ENCODE peak calls at places on chromosomes 12 and 14, in six cellular contexts. C is AG09309, M is tibial artery, A is OCI-LY7, S is left ventricle myocardium inferior, U is WERI-Rb-1. R is an unnamed sample.

GRCh38 chr12:60191676-60192359 is 596.0 kb downstream of the SLC16A7 start:
- DNase-seq in C (no peak), M (no peak), A (no peak), S (no peak), U (no peak), R (no peak)

GRCh38 chr14:74908861-74909341 is 14.2 kb downstream of the RPS6KL1 start:
- DNase-seq in C (no peak), M (peak; percentile 54), A (no peak), S (no peak), U (no peak), R (no peak)

GRCh38 chr14:90739318-90740077 is 76.7 kb downstream of the TTC7B start:
- DNase-seq in C (no peak), M (no peak), A (no peak), S (no peak), U (peak; percentile 68), R (no peak)

GRCh38 chr14:104895786-104896642 is 28.7 kb upstream of the PLD4 start:
- DNase-seq in C (no peak), M (peak; percentile 69), A (no peak), S (peak; percentile 14), U (no peak), R (peak; percentile 86)

GRCh38 chr14:69485701-69486100 is 1.2 kb downstream of the PLEKHD1 start:
- DNase-seq in C (no peak), M (no peak), A (no peak), S (no peak), U (no peak), R (no peak)

GRCh38 chr14:102150636-102151195 is 11.0 kb downstream of the WDR20 start:
- DNase-seq in C (no peak), M (no peak), A (no peak), S (no peak), U (no peak), R (no peak)

GRCh38 chr12:62760779-62761178 is 174.2 kb downstream of the PPM1H start:
- DNase-seq in C (no peak), M (no peak), A (no peak), S (no peak), U (no peak), R (no peak)

GRCh38 chr12:130254476-130255276 is 83.0 kb upstream of the PIWIL1 start:
- DNase-seq in C (no peak), M (no peak), A (no peak), S (no peak), U (no peak), R (peak; percentile 22)

GRCh38 chr12:98066251-98066650 is 449.1 kb upstream of the TMPO start:
- DNase-seq in C (no peak), M (no peak), A (no peak), S (no peak), U (peak; percentile 90), R (no peak)

DNA sequence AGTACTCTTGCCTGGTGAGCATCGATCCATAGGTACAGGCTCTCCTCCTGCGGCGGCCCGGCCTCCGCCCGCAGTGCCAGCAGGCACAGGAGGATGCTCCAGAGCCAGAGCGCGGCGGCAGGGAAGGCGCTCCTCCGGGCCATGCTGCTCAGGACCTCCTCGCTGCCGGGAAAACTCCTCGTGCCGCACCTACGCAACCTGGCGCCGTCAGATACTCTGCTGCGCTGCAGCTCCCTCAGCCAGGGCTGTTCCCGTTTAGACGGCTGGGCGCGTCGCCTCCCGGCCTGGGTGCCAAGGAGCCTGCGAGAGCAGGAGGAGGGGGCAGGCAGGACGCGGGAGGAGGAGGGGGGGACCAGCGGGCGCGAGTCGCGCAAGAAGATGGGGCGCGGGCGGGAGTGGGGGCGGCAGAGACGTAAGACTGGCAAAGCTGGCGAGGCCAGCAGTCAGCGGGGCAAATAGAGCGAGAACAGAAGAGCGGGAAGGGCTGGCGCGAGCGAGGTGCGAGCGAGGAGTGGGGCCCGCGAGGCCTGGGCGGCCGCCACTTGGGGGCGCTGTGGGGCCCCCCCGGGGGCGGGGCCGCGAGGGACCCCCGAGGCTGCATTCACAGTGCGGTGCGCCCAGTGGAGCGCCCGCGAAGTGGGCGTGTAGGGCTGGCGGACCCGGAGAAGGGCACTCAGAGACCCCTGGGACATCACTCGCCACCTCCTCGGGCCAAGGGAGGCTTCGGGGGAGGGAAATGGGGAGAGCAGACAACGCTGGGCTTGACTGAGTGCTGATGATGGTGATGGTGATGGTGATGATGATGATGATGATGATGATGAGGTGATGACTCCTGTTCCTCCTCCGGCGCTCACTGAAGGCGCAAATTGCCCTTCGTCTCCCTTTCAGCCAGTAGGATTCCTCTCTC is at the start of gene WIF1:
- DNase-seq in C (no peak), M (peak; percentile 63), A (no peak), S (no peak), U (peak; percentile 56), R (no peak)
- H3K4me3 ChIP-seq in C (peak within 1 kb of the TSS; percentile 9), M (peak within 1 kb of the TSS; percentile 39), A (no peak within 1 kb of the TSS), S (peak within 1 kb of the TSS; percentile 51), U (peak within 1 kb of the TSS; percentile 44), R (peak within 1 kb of the TSS; percentile 17)

GRCh38 chr14:54509546-54510501 is at the start of gene CGRRF1:
- DNase-seq in C (peak; percentile 92), M (peak; percentile 100), A (peak; percentile 97), S (peak; percentile 99), U (peak; percentile 99), R (peak; percentile 95)
- TF ChIP-seq CTCF in C (peak; percentile 46), M (peak; percentile 68), A (peak; percentile 66), S (peak; percentile 79), U (peak; percentile 46), R (no peak)

GRCh38 chr12:109571773-109572505 is 1.4 kb downstream of the MMAB start:
- DNase-seq in C (no peak), M (no peak), A (no peak), S (no peak), U (no peak), R (no peak)
- H3K4me3 ChIP-seq in C (no peak overlapping the region), M (no peak overlapping the region), A (peak overlapping the region; percentile 75), S (peak overlapping the region; percentile 84), U (no peak overlapping the region), R (no peak overlapping the region)

GRCh38 chr14:81991998-81992397 is 458.3 kb upstream of the SEL1L start:
- DNase-seq in C (no peak), M (no peak), A (peak; percentile 20), S (no peak), U (no peak), R (no peak)
- TF ChIP-seq CTCF in C (peak; percentile 13), M (no peak), A (peak; percentile 63), S (peak; percentile 19), U (peak; percentile 24), R (no peak)

R was measured in lower leg skin.